ENCODE peak calls at places on chromosome X, in six cellular contexts. X is tibial artery, J is lung, Q is HFF-Myc, E is astrocyte of the spinal cord, M is fibroblast of lung. A is an unnamed sample.

GRCh38 chrX:50180073-50180940 is 20.5 kb downstream of the AKAP4 start:
- DNase-seq in J (no peak), X (no peak), M (no peak), Q (no peak), E (no peak), A (no peak)

GRCh38 chrX:120625366-120625765 is 4.5 kb downstream of the C1GALT1C1 start:
- DNase-seq in E (no peak), M (no peak), X (no peak), J (no peak), Q (no peak), A (no peak)

GRCh38 chrX:13123247-13123856 is 78.9 kb upstream of the FAM9C start:
- DNase-seq in M (no peak), X (no peak), J (no peak), Q (no peak), E (no peak), A (no peak)

GRCh38 chrX:79300821-79301220 is 66.3 kb downstream of the ITM2A start:
- DNase-seq in X (no peak), M (no peak), Q (no peak), E (no peak), J (no peak), A (no peak)

GRCh38 chrX:7083468-7084396 is 63.8 kb upstream of the STS start:
- DNase-seq in X (no peak), J (no peak), Q (peak), E (peak), M (peak), A (no peak)

GRCh38 chrX:30278365-30278764 is 30.8 kb downstream of the NR0B1 start:
- DNase-seq in X (no peak), J (no peak), Q (no peak), E (peak), M (peak), A (no peak)

GRCh38 chrX:18927558-18927957 is 56.4 kb downstream of the PHKA2 start:
- DNase-seq in E (no peak), X (no peak), Q (no peak), M (no peak), J (no peak), A (no peak)

GRCh38 chrX:130014356-130014755 is 31.9 kb downstream of the BCORL1 start:
- DNase-seq in X (no peak), Q (no peak), M (no peak), E (no peak), J (no peak), A (no peak)

DNA sequence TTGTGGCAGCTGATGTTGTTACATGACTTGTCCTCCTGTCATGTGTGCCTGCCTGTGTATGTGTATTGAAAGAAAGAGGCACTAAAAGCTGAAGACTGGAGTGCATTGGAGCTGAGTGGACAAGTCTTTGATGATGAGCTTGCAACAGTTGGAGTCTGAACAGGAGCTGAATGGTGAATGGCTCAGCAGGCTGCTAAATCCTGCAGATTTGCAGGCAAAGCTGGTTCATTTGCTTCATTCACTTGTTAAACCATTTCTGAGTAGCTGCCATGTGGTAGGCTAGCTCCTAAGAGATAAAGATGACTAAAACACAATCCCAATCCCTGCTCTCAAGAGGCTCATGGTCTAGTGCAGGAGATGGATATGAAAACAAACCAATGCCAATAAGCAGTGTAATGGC is 217.3 kb downstream of the CHRDL1 start:
- DNase-seq in Q (no peak), M (no peak), X (no peak), J (no peak), E (no peak), A (no peak)
- TF ChIP-seq CTCF in Q (no peak), M (no peak), X (no peak), J (no peak), E (no peak), A (no peak)

DNA sequence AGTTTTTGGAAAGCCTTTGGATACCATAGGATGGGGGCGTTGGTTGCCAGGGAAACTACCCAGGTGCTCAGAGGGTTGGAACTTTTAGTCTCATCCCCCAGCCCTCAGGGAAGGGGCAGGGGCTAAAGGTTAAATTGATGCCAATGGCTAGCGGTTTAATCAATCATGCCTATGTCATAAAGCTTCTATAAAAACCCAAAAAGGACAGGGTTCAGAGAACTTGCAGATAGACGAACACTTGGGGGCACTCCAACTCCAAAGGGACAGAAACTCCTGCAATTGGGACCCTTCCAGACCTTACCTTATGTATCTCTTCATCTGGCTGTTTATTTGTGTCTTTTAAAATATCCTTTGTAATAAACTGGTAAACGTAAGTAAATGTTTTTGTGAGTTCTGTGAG is 30.0 kb upstream of the GPR173 start:
- DNase-seq in J (no peak), X (no peak), E (no peak), Q (no peak), M (no peak), A (no peak)
- TF ChIP-seq CTCF in J (no peak), X (no peak), E (no peak), Q (no peak), M (no peak), A (no peak)

GRCh38 chrX:153161952-153162351 is 17.1 kb upstream of the MAGEA1 start:
- DNase-seq in E (no peak), M (no peak), Q (no peak), X (no peak), J (no peak), A (no peak)

GRCh38 chrX:153164733-153165132 is 14.4 kb upstream of the MAGEA1 start:
- DNase-seq in X (no peak), Q (no peak), J (no peak), E (no peak), M (no peak), A (no peak)
- TF ChIP-seq CTCF in X (no peak), Q (no peak), J (no peak), E (no peak), M (no peak), A (no peak)

GRCh38 chrX:70621743-70622142 is 177.1 kb downstream of the DLG3 start:
- DNase-seq in J (no peak), X (no peak), E (no peak), M (no peak), Q (no peak), A (no peak)
- TF ChIP-seq CTCF in J (no peak), X (no peak), E (no peak), M (no peak), Q (no peak), A (no peak)

GRCh38 chrX:8844157-8844556 is 43.0 kb upstream of the FAM9A start:
- DNase-seq in E (no peak), Q (no peak), J (no peak), X (no peak), M (no peak), A (no peak)

GRCh38 chrX:8845469-8845868 is 44.3 kb upstream of the FAM9A start:
- DNase-seq in Q (no peak), E (no peak), M (no peak), J (no peak), X (no peak), A (no peak)

GRCh38 chrX:8841911-8842310 is 40.7 kb upstream of the FAM9A start:
- DNase-seq in J (no peak), X (no peak), E (peak), Q (no peak), M (peak), A (no peak)

GRCh38 chrX:8846271-8846670 is 45.1 kb upstream of the FAM9A start:
- DNase-seq in E (no peak), X (no peak), J (no peak), M (peak), Q (no peak), A (no peak)

DNA sequence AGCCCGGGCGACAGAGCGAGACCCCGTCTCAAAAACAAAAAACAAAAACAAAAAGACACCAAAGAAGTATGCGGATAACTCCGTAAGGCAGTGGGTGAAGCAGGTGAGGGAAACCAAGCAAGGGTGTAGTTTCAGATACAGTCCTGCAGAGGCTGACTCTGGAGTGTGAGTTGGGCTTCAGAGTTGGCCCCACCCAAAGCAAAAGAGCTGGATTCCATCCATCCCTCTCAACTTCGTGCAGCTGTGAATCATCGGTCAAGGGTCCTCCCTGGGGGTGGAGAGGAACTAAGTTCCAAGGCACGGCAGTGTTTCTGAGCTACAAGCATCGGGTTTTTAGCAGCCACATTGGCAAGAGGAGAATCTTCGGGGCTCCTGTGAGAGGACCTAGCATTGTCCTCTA is 43.9 kb upstream of the FAM9A start:
- DNase-seq in Q (peak), E (peak), X (no peak), M (peak), J (no peak), A (no peak)
- TF ChIP-seq CTCF in Q (peak), E (peak), X (no peak), M (peak), J (no peak), A (no peak)

DNA sequence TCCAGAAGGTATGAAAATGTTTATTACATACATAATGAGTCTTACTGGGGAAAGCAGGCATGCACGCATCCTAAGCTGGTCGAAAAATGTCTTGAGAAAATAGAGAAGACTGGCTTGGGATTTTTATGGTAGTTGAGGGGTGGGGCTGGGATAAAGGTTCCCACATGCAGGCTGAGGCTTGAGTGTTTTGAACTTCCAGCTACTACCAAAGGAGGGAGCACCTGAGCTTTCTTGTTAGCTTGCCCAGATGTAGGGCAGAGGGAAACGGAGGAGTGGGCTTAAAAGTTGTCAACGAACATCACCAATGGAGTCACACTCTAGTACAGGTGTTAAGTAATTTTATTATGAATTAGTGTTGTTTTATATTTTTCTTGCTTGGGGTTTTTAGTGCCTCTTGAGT is 39.6 kb upstream of the SRPX start:
- DNase-seq in J (no peak), M (no peak), X (no peak), E (peak), Q (no peak), A (peak)
- TF ChIP-seq CTCF in J (no peak), M (peak), X (no peak), E (peak), Q (peak), A (peak)

DNA sequence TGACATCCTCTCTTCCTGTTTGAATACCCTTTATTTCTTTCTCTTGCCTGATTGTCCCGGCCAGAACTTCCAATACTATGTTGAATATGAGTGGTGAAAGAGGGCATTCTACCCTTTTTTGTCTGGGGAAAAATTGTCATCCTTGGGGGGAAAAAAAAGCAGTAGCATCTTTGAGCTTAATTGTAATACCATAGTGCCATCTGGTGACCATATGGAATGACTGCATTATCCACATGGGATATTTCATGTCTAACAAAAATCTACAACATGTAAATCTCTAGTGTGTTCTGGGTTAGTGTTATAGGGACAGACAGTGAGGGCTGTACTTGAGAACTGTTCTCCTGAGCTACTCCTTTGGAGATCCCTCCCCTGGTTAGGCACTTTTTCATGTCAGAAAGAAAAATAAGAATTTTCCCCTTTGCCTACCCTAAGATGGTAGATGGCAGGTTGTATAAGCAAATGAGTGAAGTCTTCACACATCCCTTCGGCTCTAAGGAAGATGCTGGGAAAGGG is 26.0 kb downstream of the CAPN6 start:
- DNase-seq in X (no peak), J (no peak), M (peak), E (peak), Q (no peak), A (no peak)
- TF ChIP-seq CTCF in X (peak), J (no peak), M (peak), E (peak), Q (peak), A (no peak)